ENCODE peak calls at places on chromosomes 4 and X, in five cellular contexts. Q is H1, Z is cardiac fibroblast, L is breast epithelium, P is psoas muscle. O is an unnamed sample.

GRCh38 chr4:168765726-168766125 is 244.3 kb downstream of the CBR4 start:
- DNase-seq in Z (peak; percentile 81), P (no peak), L (no peak), Q (no peak), O (no peak)

GRCh38 chrX:135087867-135088266 is 32.5 kb downstream of the ETDB start:
- DNase-seq in P (peak; percentile 57), Z (peak; percentile 27), Q (no peak), L (no peak), O (no peak)

GRCh38 chr4:48011722-48012121 is 4.8 kb downstream of the CNGA1 start:
- DNase-seq in Z (no peak), P (no peak), Q (no peak), L (no peak), O (no peak)

GRCh38 chrX:37405954-37406353 is 56.8 kb downstream of the PRRG1 start:
- DNase-seq in L (no peak), P (no peak), Q (no peak), Z (peak; percentile 66), O (no peak)

GRCh38 chr4:173192375-173193162 is 24.0 kb downstream of the GALNT7 start:
- DNase-seq in P (no peak), Z (no peak), L (no peak), Q (no peak), O (no peak)

GRCh38 chr4:42302348-42302747 is 94.9 kb upstream of the SHISA3 start:
- DNase-seq in Q (no peak), Z (peak; percentile 31), L (no peak), P (no peak), O (no peak)

GRCh38 chr4:80407246-80407645 is 71.7 kb downstream of the CFAP299 start:
- DNase-seq in Z (peak; percentile 54), P (peak; percentile 36), L (no peak), Q (no peak), O (peak; percentile 62)

GRCh38 chr4:48133668-48134444 is at the start of gene TXK:
- DNase-seq in Q (no peak), L (no peak), P (no peak), Z (no peak), O (no peak)

GRCh38 chr4:73901031-73901430 is 31.8 kb downstream of the CXCL1 start:
- DNase-seq in P (no peak), Q (no peak), L (no peak), Z (no peak), O (no peak)

GRCh38 chr4:82044141-82044993 is 329.4 kb downstream of the HNRNPD start:
- DNase-seq in P (peak; percentile 73), Q (peak; percentile 84), L (no peak), Z (peak; percentile 35), O (peak; percentile 71)

GRCh38 chr4:156778606-156779005 is 193.0 kb downstream of the PDGFC start:
- DNase-seq in Q (no peak), Z (peak; percentile 85), P (no peak), L (no peak), O (no peak)

GRCh38 chr4:138672393-138672976 is 343.1 kb upstream of the NOCT start:
- DNase-seq in L (no peak), P (no peak), Q (no peak), Z (no peak), O (no peak)

DNA sequence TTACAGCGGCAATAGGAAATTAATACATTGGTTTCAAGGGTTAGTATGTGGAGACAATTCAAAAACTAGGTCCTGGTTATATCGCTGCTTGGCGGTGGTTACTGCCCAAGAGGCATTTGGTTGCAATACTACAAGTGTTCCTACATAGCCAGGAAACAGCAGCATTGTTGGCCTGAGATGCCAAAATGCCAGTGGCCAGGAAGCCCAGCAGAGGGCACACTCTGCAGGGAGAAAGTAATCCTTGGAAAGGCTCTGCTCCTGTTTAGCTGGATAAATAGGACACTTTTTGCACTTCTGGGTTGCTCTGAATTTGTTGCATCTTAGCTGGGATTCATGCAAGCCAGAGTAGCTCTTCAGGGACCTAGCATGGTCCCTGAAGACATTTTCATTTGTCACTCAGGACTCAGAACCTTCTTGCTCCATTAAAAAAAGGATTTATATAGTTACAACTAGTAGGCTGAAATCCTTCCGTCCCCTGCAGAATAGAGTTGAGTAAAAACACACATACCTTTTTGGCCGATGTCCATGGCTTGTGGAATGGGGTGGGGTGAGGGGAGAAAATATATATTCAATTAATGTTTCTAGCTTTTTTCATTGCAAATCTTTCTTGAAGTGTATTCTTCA is 8.1 kb upstream of the GPR119 start:
- DNase-seq in Q (peak; percentile 50), L (no peak), P (no peak), Z (peak; percentile 59), O (no peak)
- TF ChIP-seq CTCF in Q (peak; percentile 73), L (peak; percentile 25), P (peak; percentile 62), Z (peak; percentile 72), O (peak; percentile 49)

DNA sequence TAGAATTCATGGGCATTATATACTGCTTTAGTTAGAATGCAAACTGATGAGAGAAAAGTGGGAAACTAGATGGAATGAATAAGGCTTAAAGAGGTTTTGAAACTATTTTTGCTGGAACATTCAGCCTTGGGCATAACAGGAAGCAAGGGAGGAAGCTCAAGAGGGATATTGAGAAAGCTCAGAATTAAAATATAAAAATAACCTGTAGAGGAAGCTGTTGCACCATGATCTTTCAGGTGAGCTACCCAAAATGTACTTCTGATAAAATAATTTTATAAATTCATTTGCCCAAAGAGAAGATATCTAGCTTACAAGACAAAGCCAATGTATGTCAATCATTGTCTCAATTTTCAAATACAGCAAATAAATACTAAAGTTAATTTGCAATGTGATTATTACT is 11.3 kb downstream of the GC start:
- DNase-seq in Q (no peak), Z (no peak), L (no peak), P (no peak), O (no peak)
- TF ChIP-seq CTCF in Q (no peak), Z (no peak), L (no peak), P (no peak), O (no peak)

DNA sequence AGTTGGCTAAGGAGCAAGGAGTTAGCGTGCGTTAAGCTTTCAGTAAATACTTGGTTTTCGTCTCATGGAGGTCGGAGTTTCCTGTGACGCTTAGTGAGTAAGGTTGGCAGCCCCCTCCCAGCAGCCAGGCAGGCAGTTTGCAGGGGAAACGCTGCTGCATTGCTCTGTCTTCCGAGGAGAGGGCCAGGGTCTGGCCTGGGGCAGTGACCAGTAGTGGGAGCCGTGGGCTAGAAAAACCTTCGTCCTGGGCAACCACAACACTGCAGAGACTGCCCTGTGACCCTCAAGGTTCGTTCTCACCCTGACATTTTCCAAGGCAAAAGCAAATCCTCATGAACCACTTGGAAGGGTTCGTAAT is 432 bp downstream of the TMEM175 start:
- DNase-seq in L (no peak), Z (no peak), P (peak; percentile 63), Q (no peak), O (no peak)
- TF ChIP-seq CTCF in L (no peak), Z (no peak), P (no peak), Q (no peak), O (no peak)

GRCh38 chr4:6308890-6309643 is 39.4 kb downstream of the WFS1 start:
- DNase-seq in Q (peak; percentile 84), L (no peak), Z (no peak), P (no peak), O (no peak)
- TF ChIP-seq CTCF in Q (no peak), L (no peak), Z (no peak), P (no peak), O (no peak)

DNA sequence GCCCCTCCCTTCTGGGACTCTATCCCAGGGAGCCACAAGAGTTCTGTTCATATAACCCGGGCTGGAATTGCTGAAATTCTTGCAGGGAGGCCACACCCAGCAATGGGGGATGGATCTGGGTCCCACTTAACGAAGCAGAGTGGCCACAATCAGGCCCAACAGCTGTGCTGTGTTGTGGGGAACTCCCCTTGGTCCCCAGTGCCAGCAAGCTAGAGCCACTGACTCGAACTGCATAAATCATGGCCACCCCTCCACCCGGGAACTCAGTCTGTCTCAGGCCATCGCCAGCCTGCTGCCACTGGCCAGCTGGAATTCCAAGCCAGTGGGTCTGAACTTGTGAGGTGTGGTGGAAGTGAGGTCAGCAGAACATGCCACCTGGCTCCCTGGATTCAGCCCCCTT is 111.1 kb downstream of the KLF8 start:
- DNase-seq in P (no peak), Z (no peak), Q (no peak), L (no peak), O (no peak)
- TF ChIP-seq CTCF in P (no peak), Z (no peak), Q (no peak), L (no peak), O (no peak)